ENCODE peak calls at places on chromosomes 4 and X, in five cellular contexts. E is K562, T is HepG2, X is HCT116, V is SK-N-SH. D is an unnamed sample.

GRCh38 chr4:109434793-109435080 is 1.1 kb downstream of the SEC24B start:
- DNase-seq in E (no peak), T (no peak), X (no peak), V (no peak), D (no peak)

GRCh38 chr4:40984051-40984450 is 230.3 kb downstream of the APBB2 start:
- DNase-seq in E (no peak), T (no peak), X (no peak), V (no peak), D (no peak)

GRCh38 chr4:1984406-1985191 is 24.2 kb downstream of the NELFA start:
- DNase-seq in E (no peak), T (no peak), X (no peak), V (peak), D (no peak)

GRCh38 chrX:65581661-65582339 is 47.2 kb upstream of the LAS1L start:
- DNase-seq in E (peak), T (peak), X (peak), V (peak), D (peak)

GRCh38 chr4:8557151-8558076 is 22.8 kb upstream of the GPR78 start:
- DNase-seq in E (no peak), T (no peak), X (no peak), V (no peak), D (no peak)

GRCh38 chr4:55545133-55545532 is 1.6 kb downstream of the CLOCK start:
- DNase-seq in E (peak), T (peak), X (peak), V (no peak), D (no peak)

GRCh38 chrX:105191878-105192277 is 28.6 kb downstream of the TEX13A start:
- DNase-seq in E (peak), T (no peak), X (no peak), V (peak), D (peak)

GRCh38 chr4:105088110-105088879 is 58.4 kb upstream of the TET2 start:
- DNase-seq in E (no peak), T (no peak), X (no peak), V (no peak), D (peak)

GRCh38 chr4:111208970-111209369 is 586.1 kb upstream of the PITX2 start:
- DNase-seq in E (no peak), T (no peak), X (no peak), V (no peak), D (no peak)

GRCh38 chrX:48826135-48826875 is at the start of gene ERAS:
- DNase-seq in E (no peak), T (no peak), X (no peak), V (peak), D (no peak)

GRCh38 chr4:173506780-173507211 is 23.2 kb downstream of the HAND2 start:
- DNase-seq in E (no peak), T (no peak), X (no peak), V (peak), D (no peak)

GRCh38 chrX:99798951-99799350 is 611.1 kb downstream of the PCDH19 start:
- DNase-seq in E (no peak), T (no peak), X (no peak), V (no peak), D (no peak)

GRCh38 chr4:185020863-185021761 is 2.8 kb downstream of the HELT start:
- DNase-seq in E (no peak), T (no peak), X (no peak), V (no peak), D (no peak)

GRCh38 chr4:156098846-156099245 is 145.2 kb upstream of the CTSO start:
- DNase-seq in E (no peak), T (no peak), X (no peak), V (no peak), D (no peak)

DNA sequence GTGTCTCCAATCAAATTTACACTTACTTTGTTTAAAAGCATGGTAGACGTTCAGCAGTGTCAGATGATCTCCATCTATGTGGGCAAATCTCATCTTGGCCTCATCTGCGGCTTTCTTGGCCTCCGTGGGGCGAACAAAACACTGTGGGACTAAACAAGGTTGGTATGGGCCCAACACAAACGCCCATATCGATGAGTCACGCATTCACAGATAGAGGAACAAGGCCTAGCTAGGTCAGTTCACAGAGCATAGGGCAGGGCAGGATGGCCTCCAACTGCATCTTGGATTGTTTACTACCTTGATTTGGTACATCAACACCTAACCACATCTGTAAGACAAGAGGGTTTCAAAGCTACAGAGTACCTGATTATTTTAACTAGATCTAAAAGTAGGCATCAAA is 47.3 kb downstream of the DHX15 start:
- DNase-seq in E (no peak), T (no peak), X (no peak), V (no peak), D (no peak)
- TF ChIP-seq REST in E (no peak), T (no peak), X (no peak), V (no peak), D (no peak)

GRCh38 chrX:23789386-23790146 is 6.6 kb downstream of the SAT1 start:
- DNase-seq in E (no peak), T (no peak), X (no peak), V (no peak), D (peak)

GRCh38 chrX:23787745-23788118 is 4.8 kb downstream of the SAT1 start:
- DNase-seq in E (no peak), T (no peak), X (no peak), V (no peak), D (no peak)

GRCh38 chrX:23788521-23788920 is 5.5 kb downstream of the SAT1 start:
- DNase-seq in E (no peak), T (no peak), X (no peak), V (no peak), D (no peak)

GRCh38 chrX:23788946-23789345 is 6.0 kb downstream of the SAT1 start:
- DNase-seq in E (no peak), T (no peak), X (no peak), V (no peak), D (no peak)

GRCh38 chrX:23790147-23790497 is 7.1 kb downstream of the SAT1 start:
- DNase-seq in E (no peak), T (no peak), X (no peak), V (no peak), D (no peak)
- H3K27ac ChIP-seq in E (no peak), T (peak), X (no peak), V (no peak), D (no peak)

DNA sequence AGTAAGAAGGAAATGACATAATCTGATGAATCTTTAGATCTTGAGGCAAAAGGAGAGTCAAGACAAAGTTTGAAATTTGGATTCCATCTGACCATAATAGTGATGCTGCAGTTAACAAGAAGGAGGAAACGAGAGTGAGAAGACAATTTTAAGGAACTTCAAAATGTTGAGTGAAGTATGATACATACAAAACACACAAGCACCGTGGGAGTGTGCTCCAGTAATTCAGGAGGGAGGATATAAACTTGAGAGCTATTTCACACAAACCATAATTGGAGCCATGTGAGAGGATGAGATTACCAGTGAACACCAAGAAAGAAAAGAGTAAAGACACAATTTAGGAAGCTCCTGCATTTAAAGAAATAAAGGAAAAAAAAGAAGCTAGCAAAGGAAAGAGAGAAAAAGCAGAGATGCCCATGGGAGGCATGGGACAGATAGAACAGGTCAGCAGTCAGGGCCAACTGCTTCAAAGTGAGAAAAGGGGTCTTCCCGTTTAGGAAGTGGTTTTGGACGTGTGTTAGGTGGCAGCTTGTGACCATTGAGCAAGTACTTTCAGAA is 150.7 kb upstream of the SLC7A11 start:
- DNase-seq in E (no peak), T (no peak), X (no peak), V (no peak), D (no peak)
- TF ChIP-seq REST in E (no peak), T (no peak), X (no peak), V (no peak), D (no peak)

DNA sequence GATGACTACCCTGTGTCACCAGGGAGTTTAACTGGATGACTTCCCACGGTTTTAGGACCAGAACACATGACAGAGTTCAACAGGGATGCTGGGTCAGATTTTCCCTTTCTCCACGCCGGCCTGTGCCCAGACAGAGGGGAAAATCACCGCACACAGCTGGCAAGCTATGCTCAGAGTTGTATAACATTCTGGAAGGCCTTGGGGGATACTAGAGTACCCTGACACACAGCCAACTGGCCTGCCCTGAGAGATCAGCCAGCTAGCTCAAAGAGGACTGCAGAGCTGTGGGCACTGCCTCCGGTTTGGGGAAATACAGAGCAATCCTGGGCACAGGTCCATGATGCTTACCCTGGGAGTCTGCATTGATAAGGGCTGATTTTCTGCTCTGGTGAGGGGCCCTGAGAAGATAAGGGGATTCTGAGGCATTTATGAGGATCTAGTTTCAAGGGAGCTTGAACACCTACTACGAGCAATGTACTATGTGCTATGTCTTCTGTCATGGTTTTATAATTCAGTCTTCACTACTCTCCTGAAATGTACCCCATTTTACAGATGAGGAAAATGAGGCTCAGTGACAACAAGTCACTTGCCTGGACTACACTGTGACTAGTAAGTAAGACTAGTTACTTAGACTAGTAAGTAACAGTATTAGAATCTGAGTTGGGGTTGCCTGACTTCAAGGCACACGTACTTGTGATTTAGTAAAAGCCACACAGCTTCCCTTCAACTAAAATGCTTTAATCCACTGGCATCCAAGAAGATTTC is 14.7 kb downstream of the C4orf54 start:
- DNase-seq in E (no peak), T (no peak), X (no peak), V (no peak), D (no peak)
- H3K27ac ChIP-seq in E (no peak), T (no peak), X (no peak), V (no peak), D (no peak)

GRCh38 chr4:25991296-25991695 is 77.3 kb downstream of the SMIM20 start:
- DNase-seq in E (no peak), T (no peak), X (no peak), V (no peak), D (no peak)

GRCh38 chr4:25993564-25994185 is 79.7 kb downstream of the SMIM20 start:
- DNase-seq in E (peak), T (peak), X (peak), V (peak), D (no peak)
- TF ChIP-seq REST in E (no peak), T (no peak), X (no peak), V (no peak), D (no peak)

GRCh38 chrX:24147165-24147564 is 2.4 kb upstream of the ZFX start:
- DNase-seq in E (no peak), T (no peak), X (no peak), V (no peak), D (no peak)

GRCh38 chrX:24145340-24146186 is 4.0 kb upstream of the ZFX start:
- DNase-seq in E (no peak), T (peak), X (no peak), V (peak), D (no peak)

GRCh38 chrX:24148118-24148517 is 1.4 kb upstream of the ZFX start:
- DNase-seq in E (peak), T (no peak), X (no peak), V (no peak), D (no peak)

GRCh38 chrX:24146283-24146865 is 3.2 kb upstream of the ZFX start:
- DNase-seq in E (peak), T (no peak), X (no peak), V (no peak), D (no peak)

DNA sequence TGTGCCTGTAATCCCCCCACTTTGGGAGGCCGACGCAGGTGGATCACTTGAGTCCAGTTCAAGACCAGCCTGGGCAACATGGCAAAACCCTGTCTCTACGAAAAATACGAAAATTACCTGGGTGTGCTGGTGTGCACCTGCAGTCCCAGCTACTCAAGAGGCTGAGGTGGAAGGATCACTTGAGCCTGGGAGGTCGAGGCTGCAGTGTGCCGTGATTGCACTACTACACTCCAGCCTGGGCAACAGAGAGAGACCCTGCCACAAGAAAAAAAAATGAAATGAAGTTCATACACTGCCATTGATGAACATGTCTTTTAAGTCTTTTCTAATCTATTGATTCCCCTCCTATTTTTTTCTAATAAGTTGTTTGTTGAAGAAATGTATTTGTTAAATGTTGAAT is 5.0 kb upstream of the ZFX start:
- DNase-seq in E (no peak), T (no peak), X (no peak), V (no peak), D (no peak)
- H3K27ac ChIP-seq in E (no peak), T (no peak), X (no peak), V (no peak), D (no peak)

DNA sequence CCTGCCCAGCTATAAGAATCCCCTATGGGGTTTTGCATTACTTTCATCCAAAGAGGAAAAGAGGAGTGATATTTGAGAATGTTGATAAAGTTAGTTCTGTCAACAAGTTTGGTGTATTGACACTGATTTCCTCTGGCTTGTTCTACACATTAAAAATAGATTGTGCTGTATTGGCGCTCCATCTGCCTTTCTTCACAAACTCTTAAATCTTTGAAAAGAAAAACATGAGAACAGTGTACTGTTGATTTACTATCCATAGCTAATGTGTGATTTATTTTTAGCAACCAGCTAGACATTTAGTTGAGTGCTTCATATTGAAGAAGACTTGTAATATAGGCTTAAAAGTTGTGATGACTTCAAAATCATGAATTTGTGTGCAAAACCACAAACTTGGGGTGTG is 261.2 kb upstream of the ANKRD50 start:
- DNase-seq in E (no peak), T (no peak), X (no peak), V (no peak), D (no peak)
- TF ChIP-seq REST in E (no peak), T (no peak), X (no peak), V (no peak), D (no peak)

D was measured in HL-60.